ENCODE peak calls at places on chromosomes 12 and 14, in seven cellular contexts. N, B, D, O, R, W and U are unnamed samples.

GRCh38 chr12:107248187-107248586 is 154.8 kb upstream of the CRY1 start:
- DNase-seq in N (no peak), W (no peak), O (no peak), B (no peak), R (no peak), D (no peak), U (no peak)

GRCh38 chr12:113397497-113398197 is 6.0 kb downstream of the SDS start:
- DNase-seq in B (no peak), O (no peak), D (no peak), N (no peak), W (no peak), R (no peak), U (no peak)

GRCh38 chr12:103279444-103279843 is 216.3 kb downstream of the C12orf42 start:
- DNase-seq in W (no peak), D (no peak), B (no peak), R (peak), N (no peak), O (no peak), U (no peak)

GRCh38 chr12:118543651-118544050 is 167.3 kb downstream of the SUDS3 start:
- DNase-seq in W (no peak), B (no peak), D (no peak), N (no peak), R (no peak), O (no peak), U (no peak)

GRCh38 chr14:68283378-68284123 is 464.0 kb downstream of the RAD51B start:
- DNase-seq in W (peak), O (no peak), D (peak), B (peak), N (no peak), R (no peak), U (no peak)

GRCh38 chr14:54758041-54758440 is 144.6 kb downstream of the GCH1 start:
- DNase-seq in O (no peak), B (no peak), N (no peak), W (no peak), R (no peak), D (no peak), U (no peak)

GRCh38 chr12:123533672-123534643 is at the start of gene RILPL1:
- DNase-seq in O (peak), R (no peak), N (peak), D (peak), B (peak), W (peak), U (no peak)

GRCh38 chr12:112422531-112422930 is 3.8 kb downstream of the PTPN11 start:
- DNase-seq in D (no peak), W (peak), R (no peak), O (no peak), B (no peak), N (peak), U (no peak)

GRCh38 chr14:42541535-42542001 is 934.9 kb downstream of the LRFN5 start:
- DNase-seq in B (no peak), W (no peak), R (no peak), N (no peak), D (no peak), O (no peak), U (no peak)

GRCh38 chr14:92426237-92426636 is 87.3 kb upstream of the RIN3 start:
- DNase-seq in W (no peak), D (no peak), O (no peak), N (no peak), R (no peak), B (no peak), U (no peak)

GRCh38 chr12:70919597-70920035 is 922 bp downstream of the PTPRR start:
- DNase-seq in W (peak), O (peak), B (no peak), R (no peak), N (peak), D (no peak), U (no peak)

GRCh38 chr12:3673960-3674708 is 78.8 kb downstream of the CRACR2A start:
- DNase-seq in N (no peak), O (no peak), D (no peak), B (no peak), W (no peak), R (no peak), U (no peak)

GRCh38 chr14:37901978-37902377 is 305.7 kb upstream of the SSTR1 start:
- DNase-seq in N (no peak), W (no peak), B (no peak), O (no peak), D (no peak), R (no peak), U (no peak)

GRCh38 chr12:42326466-42327226 is 679 bp downstream of the PPHLN1 start:
- DNase-seq in W (peak), O (peak), B (no peak), R (no peak), N (peak), D (peak), U (no peak)

GRCh38 chr14:100127853-100128455 is 31.5 kb downstream of the DEGS2 start:
- DNase-seq in W (peak), B (no peak), O (no peak), N (no peak), D (no peak), R (no peak), U (no peak)

GRCh38 chr12:113247123-113248045 is 26.1 kb downstream of the TPCN1 start:
- DNase-seq in N (peak), B (no peak), D (no peak), R (no peak), O (no peak), W (peak), U (no peak)

GRCh38 chr12:46260153-46260912 is 8.5 kb downstream of the SLC38A1 start:
- DNase-seq in O (no peak), B (no peak), W (no peak), D (no peak), N (peak), R (no peak), U (no peak)

GRCh38 chr12:90959538-90960139 is 4.7 kb upstream of the CCER1 start:
- DNase-seq in W (peak), O (peak), R (peak), N (peak), B (no peak), D (no peak), U (peak)

GRCh38 chr14:41350476-41350875 is 256.2 kb upstream of the LRFN5 start:
- DNase-seq in B (no peak), D (no peak), W (no peak), N (no peak), R (no peak), O (no peak), U (no peak)

GRCh38 chr12:88970742-88971141 is 381.6 kb downstream of the DUSP6 start:
- DNase-seq in W (no peak), N (no peak), D (no peak), O (no peak), B (no peak), R (no peak), U (no peak)